ENCODE peak calls at places on chromosomes 12 and 14, in eight cellular contexts. S, T, L, U, B, Z, J and Y are unnamed samples.

GRCh38 chr14:39880965-39881364 is 448.7 kb upstream of the FBXO33 start:
- DNase-seq in T (no peak), S (no peak), B (no peak), Z (no peak), U (no peak), J (no peak), L (no peak), Y (no peak)

GRCh38 chr12:12992418-12993175 is 7.5 kb downstream of the HEBP1 start:
- DNase-seq in U (peak), J (peak), B (no peak), L (peak), T (peak), S (no peak), Z (peak), Y (peak)

GRCh38 chr12:108635997-108636808 is 2.5 kb upstream of the SELPLG start:
- DNase-seq in T (no peak), B (no peak), U (no peak), L (no peak), Z (no peak), J (no peak), S (peak), Y (no peak)

GRCh38 chr14:92568621-92569479 is 55.3 kb downstream of the RIN3 start:
- DNase-seq in B (peak), Z (peak), J (no peak), U (peak), S (no peak), L (no peak), T (no peak), Y (no peak)

GRCh38 chr14:59236195-59236594 is 47.7 kb downstream of the DAAM1 start:
- DNase-seq in B (no peak), S (no peak), J (no peak), T (no peak), U (no peak), Z (no peak), L (no peak), Y (no peak)

GRCh38 chr12:122870163-122870842 is 25.6 kb downstream of the VPS37B start:
- DNase-seq in T (no peak), Z (peak), U (no peak), J (no peak), L (no peak), S (peak), B (no peak), Y (no peak)

GRCh38 chr12:42143401-42144173 is 1.1 kb downstream of the GXYLT1 start:
- DNase-seq in S (no peak), U (no peak), J (peak), L (peak), T (no peak), Z (no peak), B (no peak), Y (peak)

GRCh38 chr12:11719678-11720099 is 70.2 kb downstream of the ETV6 start:
- DNase-seq in B (no peak), J (peak), L (no peak), Z (peak), T (no peak), U (peak), S (no peak), Y (peak)

GRCh38 chr14:71190691-71191090 is 283.4 kb downstream of the PCNX1 start:
- DNase-seq in J (no peak), U (no peak), B (no peak), Z (no peak), T (no peak), L (no peak), S (no peak), Y (no peak)

GRCh38 chr12:129049917-129050316 is 196.6 kb downstream of the GLT1D1 start:
- DNase-seq in Z (no peak), U (no peak), S (no peak), L (no peak), B (no peak), T (no peak), J (no peak), Y (no peak)

GRCh38 chr12:27245039-27245438 is 953 bp downstream of the STK38L start:
- DNase-seq in J (no peak), U (no peak), L (no peak), Z (no peak), B (no peak), S (no peak), T (no peak), Y (no peak)

GRCh38 chr12:27246141-27246540 is 2.1 kb downstream of the STK38L start:
- DNase-seq in S (no peak), L (no peak), U (no peak), T (no peak), Z (no peak), B (no peak), J (no peak), Y (no peak)

GRCh38 chr12:27244680-27245005 is 557 bp downstream of the STK38L start:
- DNase-seq in B (peak), T (no peak), J (peak), L (no peak), S (no peak), Z (no peak), U (no peak), Y (peak)

GRCh38 chr12:27243006-27243405 is 1.1 kb upstream of the STK38L start:
- DNase-seq in T (no peak), J (no peak), B (no peak), Z (no peak), U (no peak), S (no peak), L (no peak), Y (no peak)

GRCh38 chr12:27243804-27244679 is at the start of gene STK38L:
- DNase-seq in S (peak), U (peak), T (peak), J (peak), L (peak), Z (peak), B (peak), Y (peak)
- TF ChIP-seq POLR2A in S (peak), U (peak), T (peak), J (peak), L (peak), Z (peak), B (peak), Y (peak)

GRCh38 chr14:104547998-104548700 is 31.4 kb upstream of the C14orf180 start:
- DNase-seq in L (no peak), Z (peak), J (no peak), T (no peak), S (peak), U (no peak), B (peak), Y (no peak)

GRCh38 chr14:104548802-104549535 is 30.6 kb upstream of the C14orf180 start:
- DNase-seq in S (peak), J (no peak), U (no peak), Z (peak), T (no peak), B (no peak), L (no peak), Y (no peak)

GRCh38 chr14:104546591-104547309 is 32.8 kb upstream of the C14orf180 start:
- DNase-seq in J (no peak), Z (peak), B (no peak), S (peak), L (no peak), T (no peak), U (no peak), Y (no peak)

GRCh38 chr14:104546021-104546491 is 33.5 kb upstream of the C14orf180 start:
- DNase-seq in L (no peak), B (no peak), U (no peak), S (peak), Z (peak), J (no peak), T (no peak), Y (no peak)

DNA sequence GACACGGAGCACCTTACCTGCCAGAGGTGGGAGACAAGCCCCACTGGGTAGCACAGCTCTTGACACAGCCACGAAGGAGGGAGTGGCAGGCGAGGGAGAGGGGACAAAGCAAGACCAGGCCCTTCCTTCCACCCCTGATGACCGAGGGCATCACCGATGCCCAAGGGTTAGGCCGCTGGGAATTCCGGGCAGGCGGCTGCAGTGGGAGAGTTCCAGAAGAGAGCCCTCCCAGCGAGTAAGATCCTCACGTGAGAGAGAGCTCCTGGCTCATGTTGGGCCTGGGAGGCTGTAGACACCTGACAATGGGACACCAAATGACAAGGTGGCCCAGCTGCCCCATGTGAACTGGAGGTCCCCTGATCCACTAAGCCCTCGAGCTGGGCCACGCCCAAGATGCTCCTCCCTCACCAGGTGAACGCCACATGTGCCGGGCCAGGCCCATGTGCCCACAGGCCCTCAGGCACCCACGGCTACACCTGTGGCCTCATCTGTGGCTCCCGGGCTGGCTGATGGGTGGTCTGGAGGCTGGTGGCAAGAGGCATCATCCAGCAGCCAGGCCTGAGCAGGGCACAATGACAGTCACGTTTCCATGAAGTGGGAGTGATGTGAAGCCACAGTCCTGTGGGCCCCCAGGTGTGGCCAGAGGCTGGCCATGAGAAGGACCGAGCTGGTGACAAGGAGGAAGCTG is 32.1 kb upstream of the C14orf180 start:
- DNase-seq in Z (peak), S (peak), U (no peak), B (no peak), T (no peak), J (no peak), L (no peak), Y (no peak)
- TF ChIP-seq POLR2A in Z (no peak), S (no peak), U (no peak), B (no peak), T (no peak), J (no peak), L (no peak), Y (no peak)

GRCh38 chr12:1670244-1670814 is 20.5 kb upstream of the ADIPOR2 start:
- DNase-seq in B (no peak), L (no peak), U (no peak), J (no peak), T (no peak), Z (peak), S (peak), Y (no peak)
- TF ChIP-seq POLR2A in B (no peak), L (no peak), U (no peak), J (no peak), T (no peak), Z (peak), S (no peak), Y (no peak)

GRCh38 chr12:45540661-45541341 is 188.7 kb upstream of the ARID2 start:
- DNase-seq in T (no peak), B (no peak), J (no peak), Z (no peak), L (no peak), U (no peak), S (no peak), Y (no peak)
- TF ChIP-seq POLR2A in T (no peak), B (no peak), J (no peak), Z (no peak), L (no peak), U (no peak), S (no peak), Y (no peak)

GRCh38 chr12:89352492-89353187 is at the start of gene DUSP6:
- DNase-seq in B (peak), L (peak), J (peak), T (peak), U (peak), Z (peak), S (peak), Y (peak)

GRCh38 chr12:89353188-89353822 is 1.0 kb upstream of the DUSP6 start:
- DNase-seq in U (peak), S (peak), B (peak), T (peak), J (peak), L (peak), Z (peak), Y (peak)

GRCh38 chr12:89350661-89351488 is 1.4 kb downstream of the DUSP6 start:
- DNase-seq in J (no peak), T (no peak), U (no peak), L (no peak), Z (peak), B (no peak), S (no peak), Y (peak)

GRCh38 chr12:89351489-89352241 is 636 bp downstream of the DUSP6 start:
- DNase-seq in L (peak), Z (peak), T (no peak), J (peak), B (no peak), S (no peak), U (peak), Y (no peak)

DNA sequence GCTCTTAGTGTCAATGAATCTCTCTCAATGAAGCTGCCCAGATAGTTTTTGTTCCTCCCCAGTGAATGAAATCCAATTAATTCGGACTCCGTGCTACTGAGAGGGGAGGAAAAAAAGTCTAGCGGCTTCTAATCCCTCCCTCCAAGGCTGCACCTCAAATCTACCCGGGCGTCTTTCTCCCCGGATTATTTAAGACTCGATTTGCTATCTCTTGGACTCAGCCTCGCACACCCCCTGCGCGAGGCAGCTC is 134 bp downstream of the DUSP6 start:
- DNase-seq in J (no peak), T (no peak), S (no peak), L (no peak), U (no peak), Z (no peak), B (no peak), Y (no peak)
- TF ChIP-seq POLR2A in J (peak), T (peak), S (no peak), L (no peak), U (peak), Z (peak), B (no peak), Y (peak)

GRCh38 chr12:89524201-89525001 is at the start of gene GALNT4:
- DNase-seq in B (peak), U (peak), T (peak), L (peak), J (peak), S (peak), Z (peak), Y (peak)

GRCh38 chr12:89525002-89525823 is 617 bp upstream of the GALNT4 start:
- DNase-seq in B (peak), T (no peak), L (peak), U (peak), S (peak), Z (peak), J (peak), Y (peak)

GRCh38 chr12:89529738-89530137 is 3.9 kb upstream of the POC1B start:
- DNase-seq in T (no peak), S (no peak), B (no peak), U (no peak), Z (no peak), L (peak), J (peak), Y (peak)

GRCh38 chr12:89528434-89528833 is 2.6 kb upstream of the POC1B start:
- DNase-seq in J (no peak), Z (no peak), B (no peak), S (no peak), L (no peak), T (no peak), U (no peak), Y (no peak)

GRCh38 chr12:89525824-89526770 is at the start of gene POC1B:
- DNase-seq in L (peak), U (peak), Z (peak), T (peak), J (peak), B (peak), S (peak), Y (peak)
- TF ChIP-seq POLR2A in L (peak), U (peak), Z (peak), T (no peak), J (no peak), B (peak), S (no peak), Y (no peak)

GRCh38 chr12:113234483-113234882 is 13.2 kb downstream of the TPCN1 start:
- DNase-seq in L (no peak), U (no peak), J (no peak), Z (no peak), T (no peak), B (no peak), S (no peak), Y (no peak)

GRCh38 chr12:113232232-113232615 is 11.0 kb downstream of the TPCN1 start:
- DNase-seq in Z (peak), U (no peak), S (no peak), B (no peak), J (no peak), L (no peak), T (no peak), Y (no peak)

GRCh38 chr12:113231275-113232231 is 10.3 kb downstream of the TPCN1 start:
- DNase-seq in L (peak), S (no peak), J (peak), U (no peak), B (no peak), Z (peak), T (no peak), Y (peak)

GRCh38 chr12:113233967-113234366 is 12.7 kb downstream of the TPCN1 start:
- DNase-seq in J (no peak), T (no peak), L (no peak), B (no peak), Z (peak), S (no peak), U (no peak), Y (no peak)

GRCh38 chr12:113232787-113233585 is 11.7 kb downstream of the TPCN1 start:
- DNase-seq in J (no peak), Z (peak), B (peak), S (peak), L (no peak), U (peak), T (no peak), Y (no peak)
- TF ChIP-seq POLR2A in J (no peak), Z (no peak), B (peak), S (no peak), L (no peak), U (no peak), T (no peak), Y (no peak)